ENCODE peak calls at places on chromosomes 13 and 19, in six cellular contexts. One of them, this sample, is unnamed.

GRCh38 chr19:47486900-47487299 is 2.9 kb upstream of the KPTN start:
- DNase-seq in HT1080: no peak
- DNase-seq in fibroblast of the aortic adventitia: no peak
- DNase-seq in T-helper 9 cell: no peak
- DNase-seq in NCI-H1105: no peak
- DNase-seq in stimulated activated CD4-positive, alpha-beta T cell treated with anti-CD3 and anti-CD28 coated beads, Interleukin-4, amount 100 ng/mL, for 48 hours: no peak
- DNase-seq in this sample: no peak

GRCh38 chr13:39688699-39689405 is 33.4 kb downstream of the COG6 start:
- DNase-seq in HT1080: peak
- DNase-seq in fibroblast of the aortic adventitia: peak
- DNase-seq in T-helper 9 cell: no peak
- DNase-seq in NCI-H1105: no peak
- DNase-seq in stimulated activated CD4-positive, alpha-beta T cell treated with anti-CD3 and anti-CD28 coated beads, Interleukin-4, amount 100 ng/mL, for 48 hours: no peak
- DNase-seq in this sample: no peak

GRCh38 chr13:102769679-102770078 is 3.9 kb downstream of the TEX30 start:
- DNase-seq in HT1080: no peak
- DNase-seq in fibroblast of the aortic adventitia: peak
- DNase-seq in T-helper 9 cell: no peak
- DNase-seq in NCI-H1105: no peak
- DNase-seq in stimulated activated CD4-positive, alpha-beta T cell treated with anti-CD3 and anti-CD28 coated beads, Interleukin-4, amount 100 ng/mL, for 48 hours: no peak
- DNase-seq in this sample: no peak

GRCh38 chr19:18208098-18208951 is 4.5 kb upstream of the RAB3A start:
- DNase-seq in HT1080: no peak
- DNase-seq in fibroblast of the aortic adventitia: peak
- DNase-seq in T-helper 9 cell: peak
- DNase-seq in NCI-H1105: no peak
- DNase-seq in stimulated activated CD4-positive, alpha-beta T cell treated with anti-CD3 and anti-CD28 coated beads, Interleukin-4, amount 100 ng/mL, for 48 hours: peak
- DNase-seq in this sample: no peak

GRCh38 chr13:98144501-98145350 is 1.8 kb downstream of the FARP1 start:
- DNase-seq in HT1080: peak
- DNase-seq in fibroblast of the aortic adventitia: peak
- DNase-seq in T-helper 9 cell: no peak
- DNase-seq in NCI-H1105: no peak
- DNase-seq in stimulated activated CD4-positive, alpha-beta T cell treated with anti-CD3 and anti-CD28 coated beads, Interleukin-4, amount 100 ng/mL, for 48 hours: no peak
- DNase-seq in this sample: peak

GRCh38 chr19:46785054-46785979 is 3.1 kb downstream of the SLC1A5 start:
- DNase-seq in HT1080: no peak
- DNase-seq in fibroblast of the aortic adventitia: peak
- DNase-seq in T-helper 9 cell: no peak
- DNase-seq in NCI-H1105: no peak
- DNase-seq in stimulated activated CD4-positive, alpha-beta T cell treated with anti-CD3 and anti-CD28 coated beads, Interleukin-4, amount 100 ng/mL, for 48 hours: no peak
- DNase-seq in this sample: peak

GRCh38 chr19:19746286-19747213 is 13.6 kb upstream of the ZNF14 start:
- DNase-seq in HT1080: no peak
- DNase-seq in fibroblast of the aortic adventitia: no peak
- DNase-seq in T-helper 9 cell: no peak
- DNase-seq in NCI-H1105: no peak
- DNase-seq in stimulated activated CD4-positive, alpha-beta T cell treated with anti-CD3 and anti-CD28 coated beads, Interleukin-4, amount 100 ng/mL, for 48 hours: no peak
- DNase-seq in this sample: no peak

GRCh38 chr13:99803141-99803540 is 168.4 kb downstream of the ZIC5 start:
- DNase-seq in HT1080: no peak
- DNase-seq in fibroblast of the aortic adventitia: no peak
- DNase-seq in T-helper 9 cell: no peak
- DNase-seq in NCI-H1105: no peak
- DNase-seq in stimulated activated CD4-positive, alpha-beta T cell treated with anti-CD3 and anti-CD28 coated beads, Interleukin-4, amount 100 ng/mL, for 48 hours: no peak
- DNase-seq in this sample: no peak

GRCh38 chr19:2171349-2172145 is 7.8 kb downstream of the DOT1L start:
- DNase-seq in HT1080: no peak
- DNase-seq in fibroblast of the aortic adventitia: peak
- DNase-seq in T-helper 9 cell: peak
- DNase-seq in NCI-H1105: no peak
- DNase-seq in stimulated activated CD4-positive, alpha-beta T cell treated with anti-CD3 and anti-CD28 coated beads, Interleukin-4, amount 100 ng/mL, for 48 hours: peak
- DNase-seq in this sample: no peak

GRCh38 chr13:79194272-79194671 is 211.8 kb downstream of the RBM26 start:
- DNase-seq in HT1080: no peak
- DNase-seq in fibroblast of the aortic adventitia: no peak
- DNase-seq in T-helper 9 cell: peak
- DNase-seq in NCI-H1105: no peak
- DNase-seq in stimulated activated CD4-positive, alpha-beta T cell treated with anti-CD3 and anti-CD28 coated beads, Interleukin-4, amount 100 ng/mL, for 48 hours: no peak
- DNase-seq in this sample: no peak

GRCh38 chr19:6890421-6890913 is 3.1 kb downstream of the ADGRE1 start:
- DNase-seq in HT1080: no peak
- DNase-seq in fibroblast of the aortic adventitia: no peak
- DNase-seq in T-helper 9 cell: no peak
- DNase-seq in NCI-H1105: no peak
- DNase-seq in stimulated activated CD4-positive, alpha-beta T cell treated with anti-CD3 and anti-CD28 coated beads, Interleukin-4, amount 100 ng/mL, for 48 hours: no peak
- DNase-seq in this sample: no peak

GRCh38 chr13:62387642-62388041 is 972.0 kb upstream of the PCDH20 start:
- DNase-seq in HT1080: peak
- DNase-seq in fibroblast of the aortic adventitia: no peak
- DNase-seq in T-helper 9 cell: no peak
- DNase-seq in NCI-H1105: no peak
- DNase-seq in stimulated activated CD4-positive, alpha-beta T cell treated with anti-CD3 and anti-CD28 coated beads, Interleukin-4, amount 100 ng/mL, for 48 hours: no peak
- DNase-seq in this sample: no peak

GRCh38 chr19:42532881-42533280 is 4.6 kb upstream of the CEACAM1 start:
- DNase-seq in HT1080: no peak
- DNase-seq in fibroblast of the aortic adventitia: no peak
- DNase-seq in T-helper 9 cell: no peak
- DNase-seq in NCI-H1105: no peak
- DNase-seq in stimulated activated CD4-positive, alpha-beta T cell treated with anti-CD3 and anti-CD28 coated beads, Interleukin-4, amount 100 ng/mL, for 48 hours: no peak
- DNase-seq in this sample: no peak